ENCODE peak calls at places on chromosomes 11 and 22, in nine cellular contexts. K, C, I, U, N, B, E, H and Q are unnamed samples.
A peak's percentile ranks its signal among the peaks of the same experiment; 100 is the strongest.

GRCh38 chr11:19557720-19558140 is 154.9 kb upstream of the NAV2 start:
- DNase-seq in K (peak; percentile 97), C (peak; percentile 76), I (peak; percentile 87), U (peak; percentile 92), N (peak; percentile 68), B (peak; percentile 77), E (peak; percentile 93), H (peak; percentile 85), Q (peak; percentile 76)

GRCh38 chr22:30433773-30434172 is 8.2 kb downstream of the MTFP1 start:
- DNase-seq in K (no peak), C (no peak), I (no peak), U (no peak), N (no peak), B (no peak), E (no peak), H (no peak), Q (no peak)

GRCh38 chr11:73275381-73275750 is 3.2 kb downstream of the P2RY6 start:
- DNase-seq in K (peak; percentile 38), C (no peak), I (no peak), U (peak; percentile 7), N (no peak), B (no peak), E (no peak), H (no peak), Q (no peak)

GRCh38 chr22:49966041-49966715 is 5.6 kb downstream of the PIM3 start:
- DNase-seq in K (peak; percentile 53), C (no peak), I (no peak), U (no peak), N (no peak), B (no peak), E (no peak), H (no peak), Q (no peak)

GRCh38 chr11:62892077-62892922 is 11.6 kb downstream of the SLC3A2 start:
- DNase-seq in K (no peak), C (no peak), I (no peak), U (no peak), N (no peak), B (no peak), E (no peak), H (no peak), Q (no peak)

GRCh38 chr11:66016793-66017177 is 5.0 kb downstream of the CST6 start:
- DNase-seq in K (no peak), C (no peak), I (no peak), U (no peak), N (no peak), B (no peak), E (no peak), H (no peak), Q (no peak)

GRCh38 chr22:49183826-49184216 is 643.9 kb downstream of the BRD1 start:
- DNase-seq in K (no peak), C (no peak), I (no peak), U (no peak), N (no peak), B (no peak), E (no peak), H (no peak), Q (no peak)

GRCh38 chr11:2390091-2390870 is 10.3 kb upstream of the TSSC4 start:
- DNase-seq in K (no peak), C (no peak), I (no peak), U (no peak), N (no peak), B (no peak), E (no peak), H (no peak), Q (no peak)

GRCh38 chr22:25645964-25646363 is 81.5 kb downstream of the GRK3 start:
- DNase-seq in K (no peak), C (peak; percentile 25), I (no peak), U (no peak), N (no peak), B (no peak), E (no peak), H (no peak), Q (no peak)

GRCh38 chr22:44894321-44894720 is 115.5 kb downstream of the PHF21B start:
- DNase-seq in K (peak; percentile 36), C (no peak), I (no peak), U (no peak), N (no peak), B (no peak), E (no peak), H (no peak), Q (no peak)

GRCh38 chr11:35711173-35711910 is 48.8 kb downstream of the TRIM44 start:
- DNase-seq in K (no peak), C (peak; percentile 3), I (no peak), U (no peak), N (no peak), B (peak; percentile 22), E (no peak), H (no peak), Q (no peak)

GRCh38 chr11:61555051-61555969 is 25.6 kb downstream of the SYT7 start:
- DNase-seq in K (peak; percentile 72), C (no peak), I (no peak), U (peak; percentile 80), N (no peak), B (no peak), E (peak; percentile 18), H (no peak), Q (no peak)

GRCh38 chr11:304915-305833 is 2.4 kb upstream of the IFITM2 start:
- DNase-seq in K (peak; percentile 86), C (peak; percentile 67), I (peak; percentile 80), U (peak; percentile 51), N (peak; percentile 59), B (peak; percentile 79), E (peak; percentile 91), H (peak; percentile 82), Q (peak; percentile 81)

GRCh38 chr22:25475554-25476022 is 88.9 kb upstream of the GRK3 start:
- DNase-seq in K (no peak), C (no peak), I (no peak), U (no peak), N (peak; percentile 83), B (peak; percentile 12), E (peak; percentile 11), H (peak; percentile 78), Q (peak; percentile 80)